ENCODE peak calls at places on chromosomes 16 and 17, in four cellular contexts. One of them, this sample, is unnamed.
A peak's percentile ranks its signal among the peaks of the same experiment; 100 is the strongest.

GRCh38 chr16:28902909-28903308 is 22.1 kb downstream of the RABEP2 start:
- DNase-seq in NT2/D1: no peak
- DNase-seq in effector memory CD4-positive, alpha-beta T cell: no peak
- DNase-seq in Peyer's patch: peak; percentile 44
- DNase-seq in this sample: no peak

GRCh38 chr17:77365584-77366186 is 224.9 kb downstream of the SEC14L1 start:
- DNase-seq in NT2/D1: no peak
- DNase-seq in effector memory CD4-positive, alpha-beta T cell: no peak
- DNase-seq in Peyer's patch: peak; percentile 67
- DNase-seq in this sample: no peak

GRCh38 chr16:69448470-69449193 is 24.2 kb downstream of the CYB5B start:
- DNase-seq in NT2/D1: no peak
- DNase-seq in effector memory CD4-positive, alpha-beta T cell: no peak
- DNase-seq in Peyer's patch: no peak
- DNase-seq in this sample: no peak

GRCh38 chr17:46044286-46044928 is 45.4 kb downstream of the STH start:
- DNase-seq in NT2/D1: peak; percentile 57
- DNase-seq in effector memory CD4-positive, alpha-beta T cell: no peak
- DNase-seq in Peyer's patch: no peak
- DNase-seq in this sample: peak; percentile 85

GRCh38 chr16:88762941-88763340 is 22.1 kb downstream of the PIEZO1 start:
- DNase-seq in NT2/D1: no peak
- DNase-seq in effector memory CD4-positive, alpha-beta T cell: no peak
- DNase-seq in Peyer's patch: no peak
- DNase-seq in this sample: no peak

GRCh38 chr17:27631897-27632725 is 1.1 kb downstream of the LGALS9 start:
- DNase-seq in NT2/D1: no peak
- DNase-seq in effector memory CD4-positive, alpha-beta T cell: no peak
- DNase-seq in Peyer's patch: no peak
- DNase-seq in this sample: no peak

GRCh38 chr16:57621521-57622268 is 6.7 kb upstream of the ADGRG1 start:
- DNase-seq in NT2/D1: no peak
- DNase-seq in effector memory CD4-positive, alpha-beta T cell: no peak
- DNase-seq in Peyer's patch: peak; percentile 39
- DNase-seq in this sample: no peak

GRCh38 chr16:83951544-83951943 is 1.5 kb upstream of the OSGIN1 start:
- DNase-seq in NT2/D1: no peak
- DNase-seq in effector memory CD4-positive, alpha-beta T cell: no peak
- DNase-seq in Peyer's patch: no peak
- DNase-seq in this sample: no peak

GRCh38 chr17:13002761-13003453 is 14.9 kb downstream of the ELAC2 start:
- DNase-seq in NT2/D1: peak; percentile 35
- DNase-seq in effector memory CD4-positive, alpha-beta T cell: no peak
- DNase-seq in Peyer's patch: peak; percentile 76
- DNase-seq in this sample: peak; percentile 63

GRCh38 chr17:47719411-47720152 is 13.5 kb upstream of the TBX21 start:
- DNase-seq in NT2/D1: no peak
- DNase-seq in effector memory CD4-positive, alpha-beta T cell: peak; percentile 49
- DNase-seq in Peyer's patch: no peak
- DNase-seq in this sample: no peak

GRCh38 chr17:60292697-60293096 is 99.2 kb downstream of the USP32 start:
- DNase-seq in NT2/D1: no peak
- DNase-seq in effector memory CD4-positive, alpha-beta T cell: no peak
- DNase-seq in Peyer's patch: no peak
- DNase-seq in this sample: no peak

GRCh38 chr17:46001390-46002310 is 2.6 kb downstream of the STH start:
- DNase-seq in NT2/D1: no peak
- DNase-seq in effector memory CD4-positive, alpha-beta T cell: no peak
- DNase-seq in Peyer's patch: no peak
- DNase-seq in this sample: no peak

GRCh38 chr17:7330099-7331015 is 1.2 kb upstream of the NEURL4 start:
- DNase-seq in NT2/D1: no peak
- DNase-seq in effector memory CD4-positive, alpha-beta T cell: peak; percentile 63
- DNase-seq in Peyer's patch: peak; percentile 80
- DNase-seq in this sample: peak; percentile 92

GRCh38 chr17:69143683-69144231 is 2.1 kb upstream of the ABCA6 start:
- DNase-seq in NT2/D1: no peak
- DNase-seq in effector memory CD4-positive, alpha-beta T cell: no peak
- DNase-seq in Peyer's patch: no peak
- DNase-seq in this sample: no peak

GRCh38 chr17:69147460-69147859 is 5.8 kb upstream of the ABCA6 start:
- DNase-seq in NT2/D1: no peak
- DNase-seq in effector memory CD4-positive, alpha-beta T cell: no peak
- DNase-seq in Peyer's patch: no peak
- DNase-seq in this sample: no peak

GRCh38 chr17:69144621-69145255 is 3.0 kb upstream of the ABCA6 start:
- DNase-seq in NT2/D1: no peak
- DNase-seq in effector memory CD4-positive, alpha-beta T cell: no peak
- DNase-seq in Peyer's patch: no peak
- DNase-seq in this sample: no peak

GRCh38 chr17:69141802-69142472 is at the start of gene ABCA6:
- DNase-seq in NT2/D1: no peak
- DNase-seq in effector memory CD4-positive, alpha-beta T cell: no peak
- DNase-seq in Peyer's patch: no peak
- DNase-seq in this sample: no peak

DNA sequence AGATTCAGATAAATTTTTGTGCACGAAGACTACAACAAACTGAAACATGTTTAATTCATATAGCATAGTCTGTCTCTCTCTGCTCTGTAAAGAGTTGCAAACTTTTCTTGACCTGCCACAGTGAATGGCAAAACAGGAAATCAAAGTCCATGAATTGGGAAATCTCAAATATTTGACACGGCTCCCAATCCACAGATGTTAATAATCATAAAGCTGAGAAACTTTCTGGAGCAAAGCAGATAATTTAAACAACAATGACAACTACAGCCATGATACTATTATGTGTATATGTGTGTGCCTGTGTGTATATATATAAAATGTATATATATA is 743 bp upstream of the ABCA6 start:
- DNase-seq in NT2/D1: no peak
- DNase-seq in effector memory CD4-positive, alpha-beta T cell: no peak
- DNase-seq in Peyer's patch: no peak
- DNase-seq in this sample: no peak
- H3K4me3 ChIP-seq in NT2/D1: no peak overlapping the region
- H3K4me3 ChIP-seq in effector memory CD4-positive, alpha-beta T cell: no peak overlapping the region
- H3K4me3 ChIP-seq in Peyer's patch: no peak overlapping the region
- H3K4me3 ChIP-seq in this sample: no peak overlapping the region

GRCh38 chr16:13510425-13511151 is 409.4 kb upstream of the ERCC4 start:
- DNase-seq in NT2/D1: no peak
- DNase-seq in effector memory CD4-positive, alpha-beta T cell: no peak
- DNase-seq in Peyer's patch: no peak
- DNase-seq in this sample: no peak
- H3K4me3 ChIP-seq in NT2/D1: no peak overlapping the region
- H3K4me3 ChIP-seq in effector memory CD4-positive, alpha-beta T cell: no peak overlapping the region
- H3K4me3 ChIP-seq in Peyer's patch: no peak overlapping the region
- H3K4me3 ChIP-seq in this sample: no peak overlapping the region

GRCh38 chr17:78883533-78884131 is 19.4 kb downstream of the CEP295NL start:
- DNase-seq in NT2/D1: peak; percentile 54
- DNase-seq in effector memory CD4-positive, alpha-beta T cell: no peak
- DNase-seq in Peyer's patch: no peak
- DNase-seq in this sample: peak; percentile 72
- H3K4me3 ChIP-seq in NT2/D1: peak overlapping the region; percentile 20
- H3K4me3 ChIP-seq in effector memory CD4-positive, alpha-beta T cell: no peak overlapping the region
- H3K4me3 ChIP-seq in Peyer's patch: no peak overlapping the region
- H3K4me3 ChIP-seq in this sample: no peak overlapping the region

GRCh38 chr17:61458000-61458399 is 5.8 kb downstream of the TBX4 start:
- DNase-seq in NT2/D1: no peak
- DNase-seq in effector memory CD4-positive, alpha-beta T cell: no peak
- DNase-seq in Peyer's patch: no peak
- DNase-seq in this sample: no peak

GRCh38 chr17:61455754-61456681 is 3.8 kb downstream of the TBX4 start:
- DNase-seq in NT2/D1: no peak
- DNase-seq in effector memory CD4-positive, alpha-beta T cell: no peak
- DNase-seq in Peyer's patch: peak; percentile 44
- DNase-seq in this sample: no peak

GRCh38 chr17:61454932-61455753 is 2.9 kb downstream of the TBX4 start:
- DNase-seq in NT2/D1: no peak
- DNase-seq in effector memory CD4-positive, alpha-beta T cell: no peak
- DNase-seq in Peyer's patch: no peak
- DNase-seq in this sample: no peak

GRCh38 chr17:61457226-61457983 is 5.2 kb downstream of the TBX4 start:
- DNase-seq in NT2/D1: no peak
- DNase-seq in effector memory CD4-positive, alpha-beta T cell: no peak
- DNase-seq in Peyer's patch: peak; percentile 37
- DNase-seq in this sample: no peak

GRCh38 chr17:61456688-61457225 is 4.5 kb downstream of the TBX4 start:
- DNase-seq in NT2/D1: no peak
- DNase-seq in effector memory CD4-positive, alpha-beta T cell: no peak
- DNase-seq in Peyer's patch: peak; percentile 43
- DNase-seq in this sample: no peak
- H3K4me3 ChIP-seq in NT2/D1: peak overlapping the region; percentile 22
- H3K4me3 ChIP-seq in effector memory CD4-positive, alpha-beta T cell: peak overlapping the region; percentile 25
- H3K4me3 ChIP-seq in Peyer's patch: no peak overlapping the region
- H3K4me3 ChIP-seq in this sample: no peak overlapping the region

GRCh38 chr17:2694381-2695242 is 17.0 kb downstream of the CLUH start:
- DNase-seq in NT2/D1: no peak
- DNase-seq in effector memory CD4-positive, alpha-beta T cell: no peak
- DNase-seq in Peyer's patch: peak; percentile 42
- DNase-seq in this sample: no peak
- H3K4me3 ChIP-seq in NT2/D1: no peak overlapping the region
- H3K4me3 ChIP-seq in effector memory CD4-positive, alpha-beta T cell: no peak overlapping the region
- H3K4me3 ChIP-seq in Peyer's patch: no peak overlapping the region
- H3K4me3 ChIP-seq in this sample: no peak overlapping the region

GRCh38 chr17:78934681-78935418 is 9.7 kb upstream of the TIMP2 start:
- DNase-seq in NT2/D1: no peak
- DNase-seq in effector memory CD4-positive, alpha-beta T cell: no peak
- DNase-seq in Peyer's patch: no peak
- DNase-seq in this sample: no peak
- H3K4me3 ChIP-seq in NT2/D1: no peak overlapping the region
- H3K4me3 ChIP-seq in effector memory CD4-positive, alpha-beta T cell: no peak overlapping the region
- H3K4me3 ChIP-seq in Peyer's patch: no peak overlapping the region
- H3K4me3 ChIP-seq in this sample: no peak overlapping the region

GRCh38 chr17:3528604-3529511 is 28.8 kb downstream of the TRPV3 start:
- DNase-seq in NT2/D1: no peak
- DNase-seq in effector memory CD4-positive, alpha-beta T cell: no peak
- DNase-seq in Peyer's patch: no peak
- DNase-seq in this sample: no peak

GRCh38 chr17:3532106-3532858 is 25.3 kb downstream of the TRPV3 start:
- DNase-seq in NT2/D1: no peak
- DNase-seq in effector memory CD4-positive, alpha-beta T cell: no peak
- DNase-seq in Peyer's patch: no peak
- DNase-seq in this sample: no peak

GRCh38 chr17:3531266-3532101 is 26.1 kb downstream of the TRPV3 start:
- DNase-seq in NT2/D1: no peak
- DNase-seq in effector memory CD4-positive, alpha-beta T cell: no peak
- DNase-seq in Peyer's patch: no peak
- DNase-seq in this sample: no peak

GRCh38 chr17:3527896-3528603 is 29.6 kb downstream of the TRPV3 start:
- DNase-seq in NT2/D1: no peak
- DNase-seq in effector memory CD4-positive, alpha-beta T cell: no peak
- DNase-seq in Peyer's patch: no peak
- DNase-seq in this sample: no peak

GRCh38 chr17:3529817-3530741 is 27.5 kb downstream of the TRPV3 start:
- DNase-seq in NT2/D1: peak; percentile 66
- DNase-seq in effector memory CD4-positive, alpha-beta T cell: no peak
- DNase-seq in Peyer's patch: no peak
- DNase-seq in this sample: peak; percentile 70
- H3K4me3 ChIP-seq in NT2/D1: no peak overlapping the region
- H3K4me3 ChIP-seq in effector memory CD4-positive, alpha-beta T cell: no peak overlapping the region
- H3K4me3 ChIP-seq in Peyer's patch: no peak overlapping the region
- H3K4me3 ChIP-seq in this sample: no peak overlapping the region